ENCODE peak calls at places on chromosome 3, in ten cellular contexts. K is HEK293T, A is mesothelial cell of epicardium, U is EH, T is NCI-H1092 treated with DMSO at 0.1 percent for 48 hours, M is right lobe of liver, O is ACHN, G is GM03348, R is psoas muscle, V is frontal cortex. D is an unnamed sample.

GRCh38 chr3:172210355-172210754 is 171.0 kb downstream of the FNDC3B start:
- DNase-seq in K (no peak), A (no peak), U (peak), T (no peak), M (no peak), O (no peak), G (no peak), R (no peak), V (no peak), D (no peak)

GRCh38 chr3:133547432-133548041 is 25.9 kb upstream of the CDV3 start:
- DNase-seq in K (no peak), A (no peak), U (peak), T (no peak), M (peak), O (peak), G (peak), R (no peak), V (no peak), D (no peak)

GRCh38 chr3:64443553-64444331 is 218.5 kb upstream of the PRICKLE2 start:
- DNase-seq in K (no peak), A (no peak), U (peak), T (no peak), M (no peak), O (no peak), G (peak), R (no peak), V (no peak), D (peak)

GRCh38 chr3:55649554-55649953 is 162.4 kb upstream of the WNT5A start:
- DNase-seq in K (no peak), A (no peak), U (no peak), T (no peak), M (no peak), O (no peak), G (no peak), R (no peak), V (no peak), D (no peak)

GRCh38 chr3:76107935-76108570 is 322.7 kb upstream of the ZNF717 start:
- DNase-seq in K (peak), A (no peak), U (peak), T (peak), M (no peak), O (peak), G (peak), R (no peak), V (peak), D (peak)

GRCh38 chr3:134666052-134666451 is 15.2 kb upstream of the KY start:
- DNase-seq in K (no peak), A (no peak), U (no peak), T (no peak), M (no peak), O (no peak), G (no peak), R (no peak), V (no peak), D (no peak)

GRCh38 chr3:73746610-73747009 is 121.9 kb upstream of the PDZRN3 start:
- DNase-seq in K (no peak), A (no peak), U (no peak), T (no peak), M (no peak), O (no peak), G (no peak), R (no peak), V (no peak), D (peak)

GRCh38 chr3:15703346-15703745 is 94.4 kb downstream of the ANKRD28 start:
- DNase-seq in K (no peak), A (no peak), U (no peak), T (no peak), M (no peak), O (no peak), G (no peak), R (no peak), V (no peak), D (no peak)

GRCh38 chr3:4908066-4908768 is 71.0 kb upstream of the BHLHE40 start:
- DNase-seq in K (no peak), A (no peak), U (no peak), T (no peak), M (no peak), O (no peak), G (no peak), R (no peak), V (no peak), D (peak)

GRCh38 chr3:55615694-55616310 is 128.7 kb upstream of the WNT5A start:
- DNase-seq in K (peak), A (no peak), U (peak), T (no peak), M (no peak), O (no peak), G (no peak), R (no peak), V (no peak), D (no peak)

GRCh38 chr3:123347205-123347604 is 101.7 kb downstream of the ADCY5 start:
- DNase-seq in K (no peak), A (no peak), U (no peak), T (no peak), M (no peak), O (no peak), G (no peak), R (no peak), V (no peak), D (no peak)

GRCh38 chr3:53252105-53252946 is 3.5 kb downstream of the TKT start:
- DNase-seq in K (no peak), A (no peak), U (no peak), T (no peak), M (no peak), O (no peak), G (no peak), R (no peak), V (no peak), D (no peak)

GRCh38 chr3:100141576-100141975 is 27.3 kb upstream of the FILIP1L start:
- DNase-seq in K (no peak), A (no peak), U (no peak), T (no peak), M (no peak), O (no peak), G (peak), R (no peak), V (no peak), D (no peak)

GRCh38 chr3:180062771-180063170 is 26.0 kb upstream of the PEX5L start:
- DNase-seq in K (no peak), A (no peak), U (no peak), T (no peak), M (no peak), O (no peak), G (no peak), R (no peak), V (no peak), D (no peak)

GRCh38 chr3:33798113-33798417 is 365 bp upstream of the PDCD6IP start:
- DNase-seq in K (no peak), A (no peak), U (no peak), T (no peak), M (no peak), O (no peak), G (no peak), R (no peak), V (no peak), D (no peak)

GRCh38 chr3:170909129-170909903 is 879 bp upstream of the EIF5A2 start:
- DNase-seq in K (peak), A (no peak), U (peak), T (no peak), M (no peak), O (no peak), G (peak), R (peak), V (no peak), D (peak)

GRCh38 chr3:126671521-126671920 is 16.6 kb upstream of the TXNRD3 start:
- DNase-seq in K (no peak), A (no peak), U (no peak), T (no peak), M (no peak), O (no peak), G (no peak), R (no peak), V (no peak), D (no peak)

GRCh38 chr3:127233371-127233770 is 40.4 kb downstream of the PRR23E start:
- DNase-seq in K (no peak), A (no peak), U (peak), T (no peak), M (no peak), O (peak), G (no peak), R (no peak), V (no peak), D (no peak)

GRCh38 chr3:30135190-30135589 is 471.2 kb upstream of the TGFBR2 start:
- DNase-seq in K (no peak), A (no peak), U (no peak), T (no peak), M (no peak), O (no peak), G (no peak), R (no peak), V (no peak), D (no peak)

GRCh38 chr3:151918253-151919029 is 45.0 kb downstream of the SUCNR1 start:
- DNase-seq in K (peak), A (no peak), U (peak), T (peak), M (no peak), O (peak), G (peak), R (no peak), V (peak), D (peak)